ENCODE peak calls at places on chromosomes 6 and 20, in four cellular contexts. C is PC-9, V is HT-29, R is NCI-H1092 treated with DMSO at 0.1 percent for 48 hours. F is an unnamed sample.

GRCh38 chr6:83199865-83200230 is 6.7 kb downstream of the RWDD2A start:
- DNase-seq in C (peak), R (no peak), V (no peak), F (no peak)

GRCh38 chr20:50592282-50593004 is 82.3 kb downstream of the PTPN1 start:
- DNase-seq in V (no peak), C (no peak), R (peak), F (peak)

GRCh38 chr6:119895626-119896025 is 546.1 kb upstream of the MAN1A1 start:
- DNase-seq in R (no peak), V (no peak), C (no peak), F (no peak)

GRCh38 chr6:165183496-165184140 is 125.8 kb downstream of the C6orf118 start:
- DNase-seq in C (no peak), R (no peak), V (no peak), F (no peak)

GRCh38 chr20:20083796-20084195 is 31.5 kb downstream of the CFAP61 start:
- DNase-seq in C (no peak), R (peak), V (peak), F (no peak)

GRCh38 chr6:28117386-28118050 is 6.9 kb upstream of the ZSCAN16 start:
- DNase-seq in C (no peak), R (no peak), V (no peak), F (no peak)

GRCh38 chr6:168877821-168878282 is 375.8 kb downstream of the THBS2 start:
- DNase-seq in V (peak), C (no peak), R (peak), F (no peak)

GRCh38 chr6:7194657-7195056 is 86.9 kb downstream of the RREB1 start:
- DNase-seq in R (no peak), C (no peak), V (no peak), F (no peak)

GRCh38 chr6:70241991-70242420 is 60.9 kb downstream of the COL9A1 start:
- DNase-seq in R (no peak), V (peak), C (no peak), F (no peak)

GRCh38 chr20:5893052-5893451 is 57.3 kb downstream of the TRMT6 start:
- DNase-seq in C (no peak), R (no peak), V (no peak), F (no peak)

GRCh38 chr20:12395404-12396159 is 477.9 kb downstream of the BTBD3 start:
- DNase-seq in R (no peak), V (no peak), C (peak), F (no peak)

GRCh38 chr20:10861619-10862018 is 187.8 kb upstream of the JAG1 start:
- DNase-seq in R (no peak), C (peak), V (peak), F (no peak)

GRCh38 chr6:127202676-127203075 is 64.0 kb upstream of the RNF146 start:
- DNase-seq in R (no peak), C (no peak), V (no peak), F (no peak)

GRCh38 chr6:41733707-41734665 is 1.4 kb downstream of the TFEB start:
- DNase-seq in C (peak), R (peak), V (peak), F (peak)

GRCh38 chr20:16063876-16064275 is 509.4 kb downstream of the KIF16B start:
- DNase-seq in C (no peak), R (no peak), V (no peak), F (no peak)

F was measured in Right ventricle myocardium inferior.